ENCODE peak calls at places on chromosomes 7 and 10, in seven cellular contexts. G is posterior cingulate gyrus, B is RWPE1, H is mesendoderm, D is AG10803, W is adrenal gland, V is left cardiac atrium. C is an unnamed sample.

GRCh38 chr7:51847461-51848134 is 531.0 kb upstream of the COBL start:
- DNase-seq in W (no peak), B (peak), V (no peak), H (peak), D (no peak), G (no peak), C (no peak)

GRCh38 chr10:43204943-43205671 is 61.8 kb downstream of the RASGEF1A start:
- DNase-seq in V (peak), H (peak), B (peak), G (peak), D (peak), W (peak), C (peak)

GRCh38 chr7:148232784-148233183 is 357.8 kb upstream of the C7orf33 start:
- DNase-seq in V (no peak), D (no peak), H (no peak), G (no peak), W (peak), B (no peak), C (no peak)

GRCh38 chr7:28389504-28390385 is 22.6 kb upstream of the CREB5 start:
- DNase-seq in G (no peak), B (no peak), W (no peak), D (peak), H (peak), V (no peak), C (no peak)

GRCh38 chr7:19728731-19729130 is 19.9 kb upstream of the POLR1F start:
- DNase-seq in V (no peak), B (no peak), G (no peak), D (no peak), H (no peak), W (no peak), C (no peak)

GRCh38 chr10:33008499-33009243 is 50.6 kb upstream of the ITGB1 start:
- DNase-seq in G (no peak), V (peak), W (peak), D (peak), H (peak), B (peak), C (no peak)

GRCh38 chr7:57216340-57216739 is 84.1 kb upstream of the ZNF479 start:
- DNase-seq in W (no peak), H (no peak), D (no peak), V (no peak), B (no peak), G (peak), C (no peak)

GRCh38 chr10:100713049-100713858 is 32.1 kb upstream of the PAX2 start:
- DNase-seq in D (no peak), B (no peak), W (no peak), H (peak), V (no peak), G (no peak), C (no peak)

GRCh38 chr10:93475871-93476270 is 6.3 kb downstream of the MYOF start:
- DNase-seq in G (no peak), B (peak), H (peak), V (no peak), W (no peak), D (peak), C (no peak)